ENCODE peak calls at places on chromosomes 5 and 9, in nine cellular contexts. O is NCI-H774, J is memory B cell, T is NCI-H460, V is NCI-H1417, S is Ammon's horn, H is left kidney, R is mucosa of gallbladder, K is fibroblast of mammary gland. X is an unnamed sample.

GRCh38 chr9:23651051-23651450 is 175.0 kb downstream of the ELAVL2 start:
- DNase-seq in O (no peak), J (no peak), H (no peak), V (no peak), S (no peak), T (no peak), R (no peak), K (no peak), X (no peak)

GRCh38 chr5:151703227-151703626 is 16.5 kb upstream of the SPARC start:
- DNase-seq in H (peak; percentile 37), R (no peak), K (no peak), J (no peak), S (no peak), T (no peak), O (no peak), V (no peak), X (no peak)

GRCh38 chr5:112930082-112930344 is 8.0 kb upstream of the REEP5 start:
- DNase-seq in T (no peak), K (no peak), O (no peak), R (no peak), H (no peak), J (no peak), V (no peak), S (peak; percentile 34), X (no peak)

GRCh38 chr9:114587345-114588149 is at the start of gene ATP6V1G1:
- DNase-seq in V (peak; percentile 99), O (peak; percentile 98), S (peak; percentile 97), R (peak; percentile 99), H (peak; percentile 100), T (peak; percentile 99), J (peak; percentile 90), K (peak; percentile 99), X (peak; percentile 100)

GRCh38 chr5:55665065-55665464 is 47.1 kb downstream of the SLC38A9 start:
- DNase-seq in S (no peak), T (no peak), R (no peak), J (no peak), V (no peak), O (no peak), K (peak; percentile 57), H (no peak), X (peak; percentile 43)

GRCh38 chr9:221989-222776 is 7.5 kb downstream of the DOCK8 start:
- DNase-seq in K (no peak), O (no peak), T (no peak), V (no peak), R (no peak), H (no peak), S (no peak), J (no peak), X (no peak)

GRCh38 chr9:121305269-121305994 is 37.5 kb downstream of the GSN start:
- DNase-seq in S (no peak), T (no peak), O (no peak), R (no peak), K (peak; percentile 81), J (no peak), V (no peak), H (no peak), X (peak; percentile 94)

GRCh38 chr5:111461261-111461671 is 51.1 kb downstream of the STARD4 start:
- DNase-seq in S (peak; percentile 52), T (peak; percentile 26), K (peak; percentile 11), H (peak; percentile 54), V (peak; percentile 66), O (peak; percentile 17), R (no peak), J (no peak), X (no peak)

GRCh38 chr9:4421847-4422246 is 68.4 kb upstream of the SLC1A1 start:
- DNase-seq in R (no peak), H (peak; percentile 10), J (no peak), T (no peak), K (no peak), S (no peak), V (peak; percentile 7), O (no peak), X (no peak)

GRCh38 chr9:108877524-108877923 is 15.5 kb downstream of the ACTL7A start:
- DNase-seq in K (no peak), S (no peak), V (no peak), H (no peak), R (no peak), T (no peak), J (no peak), O (no peak), X (no peak)

GRCh38 chr9:129412814-129413536 is 207.9 kb downstream of the C9orf50 start:
- DNase-seq in V (peak; percentile 98), H (peak; percentile 90), O (peak; percentile 86), J (peak; percentile 60), T (peak; percentile 56), R (peak; percentile 71), K (peak; percentile 84), S (peak; percentile 77), X (peak; percentile 93)

GRCh38 chr9:129202613-129203555 is 24.8 kb upstream of the IER5L start:
- DNase-seq in J (peak; percentile 99), R (peak; percentile 87), S (peak; percentile 84), T (peak; percentile 67), H (peak; percentile 89), K (peak; percentile 66), O (peak; percentile 85), V (peak; percentile 83), X (peak; percentile 95)

GRCh38 chr5:172086312-172086975 is 80.0 kb upstream of the FBXW11 start:
- DNase-seq in T (no peak), K (no peak), V (no peak), R (no peak), H (no peak), J (no peak), O (no peak), S (no peak), X (no peak)

GRCh38 chr9:109198736-109199384 is 31.8 kb upstream of the FRRS1L start:
- DNase-seq in J (no peak), T (no peak), R (no peak), S (no peak), V (peak; percentile 17), O (no peak), H (no peak), K (no peak), X (no peak)

GRCh38 chr5:94785111-94785510 is 166.6 kb downstream of the SLF1 start:
- DNase-seq in O (no peak), J (no peak), S (no peak), T (peak; percentile 23), H (peak; percentile 61), R (no peak), K (no peak), V (peak; percentile 10), X (no peak)

X was measured in right cardiac atrium.